ENCODE peak calls at places on chromosomes 6 and 20, in six cellular contexts. C is MCF 10A, R is neural progenitor cell, Z is sigmoid colon, O is fibroblast of mammary gland, I is osteoblast. G is an unnamed sample.

GRCh38 chr20:34579191-34579661 is 20.7 kb downstream of the MAP1LC3A start:
- DNase-seq in C (peak), R (no peak), Z (no peak), O (peak), I (no peak), G (no peak)

GRCh38 chr20:51016521-51016920 is 6.4 kb downstream of the KCNG1 start:
- DNase-seq in C (no peak), R (no peak), Z (no peak), O (no peak), I (no peak), G (no peak)

GRCh38 chr6:76984572-76984971 is 478.7 kb downstream of the HTR1B start:
- DNase-seq in C (peak), R (no peak), Z (no peak), O (peak), I (no peak), G (no peak)

GRCh38 chr20:20827992-20828597 is 115.7 kb upstream of the RALGAPA2 start:
- DNase-seq in C (no peak), R (no peak), Z (no peak), O (no peak), I (no peak), G (no peak)

GRCh38 chr20:2814587-2815051 is at the start of gene C20orf141:
- DNase-seq in C (peak), R (no peak), Z (no peak), O (peak), I (peak), G (peak)

GRCh38 chr6:132399376-132400074 is 1.8 kb downstream of the MOXD1 start:
- DNase-seq in C (no peak), R (no peak), Z (no peak), O (peak), I (peak), G (no peak)

GRCh38 chr6:126033696-126034095 is 47.4 kb downstream of the TRMT11 start:
- DNase-seq in C (peak), R (peak), Z (peak), O (peak), I (peak), G (no peak)

GRCh38 chr20:47352332-47353223 is 3.9 kb downstream of the ZMYND8 start:
- DNase-seq in C (peak), R (peak), Z (no peak), O (no peak), I (no peak), G (no peak)

GRCh38 chr6:111764238-111765182 is 108.7 kb downstream of the FYN start:
- DNase-seq in C (no peak), R (peak), Z (no peak), O (no peak), I (no peak), G (no peak)

GRCh38 chr6:150549577-150550184 is 50.0 kb upstream of the PLEKHG1 start:
- DNase-seq in C (no peak), R (no peak), Z (no peak), O (no peak), I (no peak), G (no peak)

GRCh38 chr6:45430590-45431202 is 53.0 kb upstream of the SUPT3H start:
- DNase-seq in C (no peak), R (no peak), Z (no peak), O (no peak), I (no peak), G (no peak)

GRCh38 chr20:44431502-44432234 is 44.0 kb upstream of the TTPAL start:
- DNase-seq in C (no peak), R (no peak), Z (no peak), O (no peak), I (peak), G (no peak)
- TF ChIP-seq CTCF in C (no peak), R (peak), Z (no peak), O (no peak), I (no peak), G (no peak)

DNA sequence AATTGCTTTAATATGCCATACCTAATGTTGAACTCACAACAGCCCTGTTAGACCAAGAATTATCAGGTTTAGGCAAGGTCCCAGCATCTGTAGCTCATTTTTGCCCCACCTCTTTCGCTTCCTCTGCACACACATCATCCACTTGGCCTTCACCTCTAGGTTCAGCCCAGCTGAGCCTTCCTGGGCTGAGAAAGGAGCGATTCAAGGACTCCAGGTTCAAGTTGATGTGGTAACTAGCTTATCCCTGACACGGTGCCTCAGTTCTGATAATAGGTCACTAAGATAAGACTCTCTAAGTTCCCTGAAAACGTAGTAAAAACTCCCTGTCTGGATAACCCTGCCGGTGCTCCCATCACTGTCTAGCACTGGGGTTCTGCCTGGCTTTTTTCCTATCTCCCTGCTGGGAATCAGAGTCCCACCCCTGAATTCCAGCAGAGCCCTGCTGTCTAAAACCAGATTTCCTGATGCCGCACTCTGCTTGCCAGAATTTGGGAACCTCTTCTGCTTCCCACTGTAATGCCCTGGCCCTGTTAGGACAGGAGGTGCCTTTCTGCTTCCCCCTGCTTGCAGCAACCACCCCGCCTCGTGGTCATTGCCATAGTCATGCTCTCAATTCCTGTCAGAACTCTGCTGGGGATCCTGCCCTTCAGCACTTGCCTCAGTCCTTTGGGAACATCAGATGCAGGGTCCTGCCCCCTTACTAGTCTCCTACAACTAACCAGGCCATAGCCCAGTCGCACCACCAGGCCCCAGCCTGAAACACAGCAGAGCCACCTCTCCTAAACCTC is 47.6 kb downstream of the ALDH8A1 start:
- DNase-seq in C (no peak), R (no peak), Z (no peak), O (peak), I (no peak), G (no peak)
- TF ChIP-seq CTCF in C (no peak), R (no peak), Z (no peak), O (no peak), I (no peak), G (no peak)

DNA sequence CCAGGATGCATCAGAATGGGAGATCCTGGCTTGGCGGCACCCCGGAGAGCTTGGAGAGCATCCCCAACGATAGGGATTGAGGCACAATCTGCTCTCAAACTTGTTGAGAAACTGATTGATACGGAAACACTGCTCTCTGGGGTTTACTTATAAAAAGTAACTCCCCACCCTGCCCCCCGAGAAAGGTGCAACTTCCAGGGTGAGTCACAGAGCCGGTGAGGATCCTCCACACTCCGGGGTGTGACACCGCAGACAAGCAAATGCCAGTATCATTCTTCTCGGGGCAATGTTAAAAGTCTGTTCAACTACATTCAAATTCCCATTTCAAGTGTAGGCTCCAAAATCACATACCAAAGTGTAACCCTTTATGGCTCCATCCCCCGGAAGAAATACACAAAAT is 84.4 kb upstream of the MLN start:
- DNase-seq in C (no peak), R (no peak), Z (no peak), O (no peak), I (no peak), G (no peak)
- TF ChIP-seq CTCF in C (no peak), R (no peak), Z (no peak), O (no peak), I (no peak), G (no peak)

GRCh38 chr6:118284736-118285360 is 263.2 kb upstream of the PLN start:
- DNase-seq in C (peak), R (no peak), Z (no peak), O (peak), I (no peak), G (no peak)
- TF ChIP-seq CTCF in C (peak), R (peak), Z (peak), O (peak), I (peak), G (peak)

DNA sequence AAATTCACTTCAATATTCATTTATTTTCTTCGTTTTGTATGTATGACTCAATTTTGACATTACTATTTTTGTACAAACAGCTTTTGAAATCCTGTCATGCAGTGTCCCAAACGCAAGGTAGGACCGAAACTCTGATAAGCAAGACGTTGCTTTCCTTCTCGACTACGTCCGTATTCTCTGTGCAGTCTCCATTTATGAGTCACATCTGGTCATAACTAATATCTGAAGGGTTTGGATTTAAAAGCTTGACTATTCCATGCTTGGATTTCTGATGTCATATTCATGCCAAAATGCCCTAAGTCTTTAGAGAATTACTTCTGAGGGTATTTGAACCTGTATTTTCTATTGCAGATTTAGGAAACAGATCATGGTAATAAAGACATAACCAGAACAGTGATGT is 37.8 kb upstream of the LAMP5 start:
- DNase-seq in C (no peak), R (no peak), Z (no peak), O (no peak), I (no peak), G (no peak)
- TF ChIP-seq CTCF in C (no peak), R (no peak), Z (no peak), O (no peak), I (no peak), G (no peak)

GRCh38 chr20:7926767-7927166 is 13.5 kb downstream of the HAO1 start:
- DNase-seq in C (peak), R (peak), Z (no peak), O (peak), I (no peak), G (no peak)
- TF ChIP-seq CTCF in C (peak), R (peak), Z (no peak), O (peak), I (peak), G (peak)

DNA sequence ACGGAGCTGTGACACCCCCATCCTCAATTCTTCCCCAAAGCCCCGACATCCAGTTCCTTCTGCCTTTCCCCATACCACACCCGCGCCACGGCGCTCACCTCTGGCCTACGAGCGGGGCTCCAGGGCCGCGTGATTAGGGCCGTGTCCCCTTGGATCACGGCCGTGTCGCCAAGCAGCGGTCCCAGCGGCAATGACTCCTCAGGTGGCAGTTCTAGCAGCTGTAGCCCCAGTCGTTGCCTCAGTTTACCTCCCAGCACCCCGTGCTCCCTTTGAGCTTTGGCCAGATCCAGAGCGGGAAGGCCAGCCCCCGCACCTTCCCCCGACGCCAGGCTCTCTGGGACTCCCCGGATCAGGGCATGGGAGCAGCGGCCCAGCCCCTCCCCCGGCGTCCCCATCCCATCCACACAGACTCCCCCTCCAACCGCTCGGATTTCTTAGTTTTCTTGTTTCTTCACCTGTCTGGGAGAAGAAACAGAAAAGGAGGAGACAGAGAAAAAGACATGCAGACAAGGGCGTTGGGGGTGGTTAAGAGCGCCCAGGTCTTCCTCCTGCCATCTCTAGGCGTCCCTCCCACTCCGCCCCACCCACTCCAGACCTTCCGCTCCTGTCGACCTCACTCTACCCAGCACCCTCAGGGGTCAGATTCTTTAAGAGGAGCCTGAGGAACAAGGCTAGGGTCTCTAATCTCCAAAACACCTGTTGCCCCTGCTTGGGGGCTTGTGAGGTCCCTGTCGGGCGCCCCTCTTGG is at the start of gene DDAH2:
- DNase-seq in C (no peak), R (no peak), Z (no peak), O (no peak), I (peak), G (no peak)
- TF ChIP-seq CTCF in C (peak), R (no peak), Z (no peak), O (peak), I (peak), G (no peak)

DNA sequence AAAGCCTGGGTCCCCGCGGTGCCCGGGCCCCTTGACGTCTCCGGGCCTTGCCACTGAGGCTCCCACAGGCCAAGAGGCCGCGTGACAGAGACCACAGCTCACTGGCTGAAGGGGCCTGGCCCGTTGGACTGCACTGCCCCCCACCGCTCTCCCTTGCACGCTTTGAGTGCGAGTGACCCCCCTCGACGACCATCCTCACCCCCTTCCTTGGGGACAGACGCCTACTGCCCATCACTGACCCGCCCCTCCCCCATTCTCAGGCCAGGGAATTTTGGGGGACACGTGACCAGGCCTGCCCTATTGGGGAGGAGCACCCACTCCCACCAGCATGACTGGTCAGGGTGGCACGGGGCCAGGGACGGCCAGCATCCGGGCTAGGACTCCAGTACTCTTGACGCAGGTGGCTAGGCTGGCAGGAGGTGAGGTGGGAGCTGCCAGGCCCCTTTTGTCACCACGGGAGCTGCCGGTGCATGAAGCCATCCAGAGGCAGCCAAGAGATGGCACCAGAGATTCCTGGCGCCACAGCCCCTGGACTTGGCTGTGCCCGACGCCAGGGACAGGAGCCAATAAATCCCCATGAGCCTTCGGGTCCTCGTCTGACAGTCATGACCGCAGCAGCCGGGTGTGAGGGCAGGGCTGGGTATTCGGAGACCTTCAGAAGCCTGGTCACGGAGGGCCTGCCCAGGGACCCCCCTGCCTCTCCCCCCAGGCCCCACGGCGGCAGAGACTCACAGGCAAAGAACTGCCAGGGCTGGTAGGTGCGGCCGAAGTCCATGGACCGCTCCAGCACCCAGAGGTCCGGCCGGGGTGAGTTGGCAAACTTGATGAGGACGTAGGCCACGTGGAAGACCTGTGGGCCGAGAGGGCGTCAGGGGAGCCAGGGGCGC is 14.5 kb downstream of the LAMA5 start:
- DNase-seq in C (peak), R (no peak), Z (peak), O (peak), I (peak), G (no peak)
- TF ChIP-seq CTCF in C (peak), R (no peak), Z (peak), O (no peak), I (no peak), G (no peak)

GRCh38 chr6:4940416-4940815 is 63.4 kb downstream of the RPP40 start:
- DNase-seq in C (no peak), R (no peak), Z (no peak), O (no peak), I (no peak), G (no peak)

GRCh38 chr6:4944325-4944724 is 59.5 kb downstream of the RPP40 start:
- DNase-seq in C (no peak), R (no peak), Z (no peak), O (no peak), I (no peak), G (peak)

GRCh38 chr6:4941782-4942672 is 61.8 kb downstream of the RPP40 start:
- DNase-seq in C (peak), R (peak), Z (no peak), O (peak), I (peak), G (no peak)

GRCh38 chr6:4943716-4944115 is 60.1 kb downstream of the RPP40 start:
- DNase-seq in C (peak), R (no peak), Z (no peak), O (peak), I (no peak), G (no peak)

DNA sequence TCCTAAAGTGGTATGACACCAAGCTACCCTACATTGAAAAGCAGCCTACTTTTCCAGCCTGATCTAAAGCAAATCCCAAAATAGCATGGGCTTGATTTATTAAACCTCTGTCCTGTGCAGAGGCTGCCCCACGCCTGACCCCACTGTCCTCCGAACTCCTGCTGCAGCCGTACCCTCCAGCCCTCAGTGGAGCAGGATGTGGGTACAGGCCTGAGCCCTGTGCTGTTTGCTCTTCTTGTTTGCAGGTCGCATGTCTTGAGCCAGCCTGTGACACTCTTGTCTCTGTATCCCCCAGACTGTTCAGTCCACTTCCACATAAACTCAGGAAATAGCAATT is 61.2 kb downstream of the RPP40 start:
- DNase-seq in C (no peak), R (no peak), Z (no peak), O (no peak), I (peak), G (no peak)
- TF ChIP-seq CTCF in C (no peak), R (no peak), Z (no peak), O (no peak), I (no peak), G (no peak)